ENCODE peak calls at places on chromosomes 12 and 14, in four cellular contexts. Z is cardiac fibroblast, B is foreskin fibroblast, I is kidney epithelial cell. E is an unnamed sample.
A peak's percentile ranks its signal among the peaks of the same experiment; 100 is the strongest.

GRCh38 chr12:114344264-114344663 is 61.7 kb downstream of the TBX5 start:
- DNase-seq in B (no peak), Z (no peak), I (no peak), E (no peak)

GRCh38 chr12:72368719-72369505 is 96.7 kb downstream of the TRHDE start:
- DNase-seq in B (no peak), I (no peak), Z (no peak), E (no peak)

GRCh38 chr12:61301817-61302216 is 958.4 kb upstream of the USP15 start:
- DNase-seq in I (no peak), Z (no peak), B (no peak), E (no peak)

GRCh38 chr12:108269224-108269623 is 69.9 kb downstream of the CMKLR1 start:
- DNase-seq in B (no peak), Z (no peak), I (no peak), E (no peak)

GRCh38 chr12:115000038-115000437 is 316.1 kb upstream of the TBX3 start:
- DNase-seq in Z (peak; percentile 33), B (peak; percentile 21), I (peak; percentile 35), E (no peak)

GRCh38 chr12:105676694-105677093 is 346.2 kb downstream of the C12orf75 start:
- DNase-seq in Z (peak; percentile 1), I (no peak), B (no peak), E (no peak)

GRCh38 chr14:35879654-35880249 is 53.6 kb downstream of the BRMS1L start:
- DNase-seq in I (no peak), B (peak; percentile 28), Z (peak; percentile 41), E (peak; percentile 27)

GRCh38 chr12:105279460-105280056 is 43.6 kb upstream of the APPL2 start:
- DNase-seq in Z (peak; percentile 52), I (no peak), B (no peak), E (peak; percentile 31)

GRCh38 chr14:67940894-67941455 is 121.4 kb downstream of the RAD51B start:
- DNase-seq in B (peak; percentile 86), Z (peak; percentile 96), I (peak; percentile 52), E (no peak)

GRCh38 chr12:127479256-127479655 is 787.7 kb upstream of the TMEM132C start:
- DNase-seq in I (no peak), B (no peak), Z (peak; percentile 0), E (no peak)

GRCh38 chr12:31970199-31970598 is 11.0 kb downstream of the RESF1 start:
- DNase-seq in I (no peak), B (no peak), Z (no peak), E (no peak)

GRCh38 chr14:54836231-54836630 is 66.4 kb downstream of the GCH1 start:
- DNase-seq in I (no peak), B (no peak), Z (no peak), E (no peak)

GRCh38 chr12:19988457-19988856 is 379.9 kb upstream of the PDE3A start:
- DNase-seq in I (no peak), B (peak; percentile 73), Z (peak; percentile 58), E (no peak)

GRCh38 chr14:23131482-23131881 is 12.4 kb upstream of the CEBPE start:
- DNase-seq in Z (no peak), I (no peak), B (no peak), E (no peak)

GRCh38 chr14:103260629-103261124 is 73.4 kb upstream of the EIF5 start:
- DNase-seq in B (peak; percentile 48), I (no peak), Z (peak; percentile 73), E (peak; percentile 62)

GRCh38 chr14:103512701-103513611 is 9.7 kb downstream of the CKB start:
- DNase-seq in I (no peak), Z (peak; percentile 64), B (peak; percentile 93), E (peak; percentile 65)

GRCh38 chr14:29475641-29476040 is 452.0 kb downstream of the PRKD1 start:
- DNase-seq in Z (no peak), B (no peak), I (no peak), E (no peak)

GRCh38 chr12:1605129-1606020 is 11.0 kb upstream of the FBXL14 start:
- DNase-seq in I (no peak), Z (peak; percentile 87), B (peak; percentile 92), E (peak; percentile 75)

GRCh38 chr14:73253323-73253610 is 16.0 kb downstream of the PAPLN start:
- DNase-seq in Z (no peak), I (no peak), B (no peak), E (no peak)

GRCh38 chr14:33118653-33119052 is 180.0 kb downstream of the NPAS3 start:
- DNase-seq in B (no peak), I (no peak), Z (no peak), E (no peak)

GRCh38 chr12:24109381-24110039 is 160.0 kb upstream of the SOX5 start:
- DNase-seq in B (no peak), Z (peak; percentile 35), I (no peak), E (peak; percentile 29)

GRCh38 chr12:1791104-1791927 is 29.0 kb upstream of the LRTM2 start:
- DNase-seq in Z (peak; percentile 81), I (no peak), B (peak; percentile 85), E (peak; percentile 77)

GRCh38 chr12:44217146-44217883 is 381.4 kb downstream of the TMEM117 start:
- DNase-seq in Z (no peak), B (no peak), I (no peak), E (no peak)

GRCh38 chr12:14959916-14960315 is 1.5 kb downstream of the ARHGDIB start:
- DNase-seq in I (no peak), B (no peak), Z (no peak), E (no peak)

GRCh38 chr12:14959463-14959862 is 1.9 kb downstream of the ARHGDIB start:
- DNase-seq in Z (no peak), I (no peak), B (no peak), E (no peak)

GRCh38 chr12:14961466-14962155 is at the start of gene ARHGDIB:
- DNase-seq in I (no peak), B (no peak), Z (peak; percentile 75), E (no peak)

GRCh38 chr12:14962180-14962579 is 779 bp upstream of the ARHGDIB start:
- DNase-seq in B (no peak), I (no peak), Z (no peak), E (no peak)

DNA sequence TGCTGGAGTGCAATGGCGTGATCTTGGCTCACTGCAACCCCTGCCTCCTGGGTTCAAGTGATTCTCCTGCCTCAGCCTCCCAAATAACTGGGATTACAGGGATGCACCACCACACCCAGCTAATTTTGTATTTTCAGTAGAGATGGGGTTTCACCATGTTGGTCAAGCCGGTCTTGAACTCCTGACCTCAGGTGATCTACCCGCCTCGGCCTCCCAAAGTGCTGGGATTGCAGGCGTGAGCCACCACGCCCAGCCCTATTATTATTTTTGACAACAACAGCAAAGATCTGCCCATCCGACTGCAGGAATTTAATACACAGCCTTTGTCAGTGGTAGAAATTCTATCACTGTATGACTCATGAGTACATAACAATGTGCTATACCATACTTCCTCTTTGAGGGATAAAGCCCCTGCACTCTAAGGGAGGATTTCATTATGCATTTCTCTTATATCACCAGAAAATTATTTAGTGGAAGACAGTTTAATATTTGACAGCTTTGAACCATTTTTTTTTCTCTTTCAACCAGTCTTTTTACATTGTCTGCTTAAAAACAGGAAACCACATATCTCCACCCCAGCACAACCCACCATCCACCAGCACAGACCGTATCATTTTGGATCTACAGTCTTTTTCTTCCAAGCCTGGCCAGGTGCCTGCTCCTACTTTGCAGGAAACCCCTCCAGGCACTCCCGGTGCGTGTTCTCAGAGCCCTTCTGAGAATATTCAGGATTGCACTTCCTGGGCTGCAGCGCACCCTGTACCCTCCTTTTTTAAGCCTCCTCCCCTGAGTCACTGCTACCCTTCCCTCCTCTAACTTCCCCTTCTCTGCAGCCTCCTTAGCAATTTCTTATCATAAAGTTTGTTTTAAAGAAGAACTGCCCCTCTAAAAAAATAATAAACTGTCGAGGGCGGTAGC is 594 bp downstream of the ARHGDIB start:
- DNase-seq in I (no peak), B (peak; percentile 21), Z (peak; percentile 75), E (no peak)
- H3K4me3 ChIP-seq in I (no peak overlapping the region), B (no peak overlapping the region), Z (peak overlapping the region; percentile 46), E (no peak overlapping the region)

GRCh38 chr12:75960086-75960910 is 71.3 kb downstream of the PHLDA1 start:
- DNase-seq in I (no peak), Z (no peak), B (no peak), E (peak; percentile 51)
- H3K4me3 ChIP-seq in I (no peak overlapping the region), Z (no peak overlapping the region), B (no peak overlapping the region), E (no peak overlapping the region)

GRCh38 chr14:61703342-61704129 is 8.2 kb downstream of the HIF1A start:
- DNase-seq in B (no peak), Z (peak; percentile 56), I (no peak), E (no peak)

GRCh38 chr14:61698216-61698980 is 3.1 kb downstream of the HIF1A start:
- DNase-seq in I (no peak), B (no peak), Z (peak; percentile 73), E (no peak)

GRCh38 chr14:61699092-61699491 is 3.8 kb downstream of the HIF1A start:
- DNase-seq in B (no peak), Z (peak; percentile 65), I (no peak), E (no peak)

GRCh38 chr14:61701946-61702345 is 6.6 kb downstream of the HIF1A start:
- DNase-seq in B (no peak), I (no peak), Z (peak; percentile 53), E (no peak)

GRCh38 chr14:61700104-61700886 is 5.0 kb downstream of the HIF1A start:
- DNase-seq in B (no peak), I (no peak), Z (peak; percentile 70), E (no peak)
- H3K4me3 ChIP-seq in B (no peak overlapping the region), I (peak overlapping the region; percentile 41), Z (peak overlapping the region; percentile 39), E (no peak overlapping the region)

GRCh38 chr12:6370994-6371754 is 4.2 kb downstream of the SCNN1A start:
- DNase-seq in B (peak; percentile 60), Z (peak; percentile 46), I (peak; percentile 98), E (peak; percentile 95)

GRCh38 chr12:6372403-6373003 is 2.9 kb downstream of the SCNN1A start:
- DNase-seq in I (peak; percentile 52), Z (peak; percentile 90), B (peak; percentile 91), E (peak; percentile 65)

GRCh38 chr12:6369916-6370575 is 5.3 kb downstream of the SCNN1A start:
- DNase-seq in Z (peak; percentile 48), B (peak; percentile 54), I (no peak), E (peak; percentile 27)

GRCh38 chr12:6368906-6369525 is 6.3 kb downstream of the SCNN1A start:
- DNase-seq in B (no peak), I (no peak), Z (no peak), E (peak; percentile 39)

DNA sequence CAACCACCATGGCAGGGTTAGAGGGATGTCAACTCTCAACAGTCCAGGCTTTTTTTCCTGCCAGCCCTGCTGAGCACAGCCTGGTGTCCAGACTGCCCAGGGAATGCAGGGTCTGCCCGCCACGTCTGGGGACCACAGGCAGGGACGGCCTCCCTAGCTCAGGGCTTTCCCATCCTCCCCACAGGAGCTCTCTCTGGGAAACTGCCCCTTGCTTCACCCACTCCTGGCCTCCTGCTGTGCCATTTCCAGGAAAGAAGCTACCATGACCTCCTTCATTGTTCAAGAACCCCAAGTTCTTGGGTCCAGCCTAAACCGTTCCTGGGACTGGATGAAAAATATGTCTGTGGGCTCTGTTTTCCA is 4.8 kb downstream of the SCNN1A start:
- DNase-seq in B (no peak), I (no peak), Z (no peak), E (peak; percentile 48)
- H3K4me3 ChIP-seq in B (no peak overlapping the region), I (no peak overlapping the region), Z (no peak overlapping the region), E (peak overlapping the region; percentile 30)

GRCh38 chr14:97975960-97976359 is 1178.8 kb downstream of the VRK1 start:
- DNase-seq in B (no peak), I (no peak), Z (no peak), E (no peak)
- H3K4me3 ChIP-seq in B (no peak overlapping the region), I (no peak overlapping the region), Z (no peak overlapping the region), E (no peak overlapping the region)

DNA sequence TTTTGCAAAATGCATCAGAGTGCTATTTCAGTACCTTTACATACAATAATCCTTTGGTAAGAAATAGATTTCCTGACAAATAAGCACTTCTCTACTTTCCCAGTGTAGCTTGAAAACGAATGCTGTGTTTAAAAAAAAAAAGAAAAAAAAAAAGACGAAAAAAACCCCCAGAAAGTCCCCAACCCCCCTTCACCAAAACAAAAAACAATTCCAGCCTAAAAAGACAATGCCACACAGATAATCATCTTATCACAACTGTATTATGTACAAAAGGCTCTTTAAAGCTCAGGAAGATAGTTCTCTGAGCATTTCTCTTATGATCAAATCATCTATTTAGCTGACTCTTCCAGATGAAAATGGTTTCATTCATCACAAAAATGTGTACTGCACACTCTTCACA is 1.6 kb downstream of the FERMT2 start:
- DNase-seq in B (no peak), I (no peak), Z (no peak), E (no peak)
- H3K4me3 ChIP-seq in B (peak overlapping the region; percentile 98), I (peak overlapping the region; percentile 67), Z (peak overlapping the region; percentile 99), E (peak overlapping the region; percentile 96)

E was measured in H7.